ENCODE peak calls at places on chromosomes 13 and 19, in nine cellular contexts. D is lower lobe of right lung; R is ovary; X is neuronal stem cell; N is CD8-positive, alpha-beta T cell; A is ascending aorta; E is brain microvascular endothelial cell; Z is breast epithelium; U is CD4-positive, alpha-beta T cell. B is an unnamed sample.
A peak's percentile ranks its signal among the peaks of the same experiment; 100 is the strongest.

GRCh38 chr19:30135797-30136196 is 193.8 kb downstream of the URI1 start:
- DNase-seq in D (no peak), R (no peak), X (no peak), N (no peak), A (no peak), E (no peak), Z (no peak), U (no peak), B (no peak)

GRCh38 chr13:30792257-30793000 is 57.1 kb downstream of the ALOX5AP start:
- DNase-seq in D (peak; percentile 68), R (peak; percentile 90), X (peak; percentile 43), N (no peak), A (peak; percentile 87), E (peak; percentile 93), Z (peak; percentile 87), U (no peak), B (peak; percentile 85)

GRCh38 chr13:98910501-98910951 is 67.3 kb downstream of the DOCK9 start:
- DNase-seq in D (no peak), R (no peak), X (no peak), N (no peak), A (no peak), E (peak; percentile 80), Z (no peak), U (no peak), B (no peak)

GRCh38 chr13:66665991-66666390 is 564.1 kb downstream of the PCDH9 start:
- DNase-seq in D (no peak), R (no peak), X (peak; percentile 61), N (no peak), A (no peak), E (peak; percentile 98), Z (no peak), U (no peak), B (peak; percentile 12)

GRCh38 chr19:45142016-45142727 is 18.6 kb downstream of the NKPD1 start:
- DNase-seq in D (no peak), R (no peak), X (no peak), N (no peak), A (no peak), E (no peak), Z (no peak), U (no peak), B (no peak)

GRCh38 chr13:92196566-92197256 is 798.3 kb downstream of the GPC5 start:
- DNase-seq in D (no peak), R (no peak), X (no peak), N (no peak), A (no peak), E (peak; percentile 23), Z (no peak), U (no peak), B (no peak)

GRCh38 chr19:57903298-57904174 is 12.9 kb downstream of the ZNF417 start:
- DNase-seq in D (no peak), R (no peak), X (no peak), N (no peak), A (no peak), E (no peak), Z (no peak), U (no peak), B (no peak)

GRCh38 chr13:77535448-77535847 is at the start of gene SCEL:
- DNase-seq in D (no peak), R (no peak), X (no peak), N (no peak), A (no peak), E (no peak), Z (no peak), U (no peak), B (no peak)

GRCh38 chr13:29077051-29077813 is 257.1 kb downstream of the MTUS2 start:
- DNase-seq in D (no peak), R (no peak), X (no peak), N (no peak), A (no peak), E (no peak), Z (no peak), U (no peak), B (no peak)

GRCh38 chr19:23283925-23284324 is 33.7 kb upstream of the ZNF724 start:
- DNase-seq in D (peak; percentile 57), R (no peak), X (no peak), N (peak; percentile 37), A (peak; percentile 73), E (peak; percentile 52), Z (peak; percentile 61), U (peak; percentile 69), B (no peak)
- H3K27ac ChIP-seq in D (no peak overlapping the region), R (no peak overlapping the region), X (no peak overlapping the region), N (no peak overlapping the region), A (no peak overlapping the region), E (no peak overlapping the region), Z (no peak overlapping the region), U (no peak overlapping the region), B (no peak overlapping the region)

GRCh38 chr19:49809987-49810389 is 3.1 kb downstream of the FUZ start:
- DNase-seq in D (no peak), R (peak; percentile 35), X (no peak), N (no peak), A (no peak), E (no peak), Z (no peak), U (no peak), B (no peak)
- H3K27ac ChIP-seq in D (peak overlapping the region; percentile 84), R (peak overlapping the region; percentile 72), X (no peak overlapping the region), N (no peak overlapping the region), A (peak overlapping the region; percentile 77), E (no peak overlapping the region), Z (peak overlapping the region; percentile 92), U (no peak overlapping the region), B (peak overlapping the region; percentile 67)

GRCh38 chr19:47848425-47848824 is 10.6 kb upstream of the TPRX2 start:
- DNase-seq in D (no peak), R (no peak), X (no peak), N (no peak), A (no peak), E (no peak), Z (no peak), U (no peak), B (no peak)
- H3K27ac ChIP-seq in D (no peak overlapping the region), R (no peak overlapping the region), X (peak overlapping the region; percentile 86), N (no peak overlapping the region), A (no peak overlapping the region), E (no peak overlapping the region), Z (no peak overlapping the region), U (no peak overlapping the region), B (no peak overlapping the region)

GRCh38 chr19:39130337-39131254 is 5.0 kb downstream of the PAK4 start:
- DNase-seq in D (no peak), R (no peak), X (no peak), N (no peak), A (no peak), E (no peak), Z (no peak), U (no peak), B (no peak)
- H3K27ac ChIP-seq in D (peak overlapping the region; percentile 74), R (peak overlapping the region; percentile 63), X (no peak overlapping the region), N (no peak overlapping the region), A (peak overlapping the region; percentile 52), E (no peak overlapping the region), Z (peak overlapping the region; percentile 90), U (no peak overlapping the region), B (peak overlapping the region; percentile 17)

GRCh38 chr19:47780215-47780551 is 1.7 kb downstream of the SELENOW start:
- DNase-seq in D (no peak), R (no peak), X (no peak), N (no peak), A (no peak), E (no peak), Z (no peak), U (no peak), B (no peak)
- H3K27ac ChIP-seq in D (peak overlapping the region; percentile 98), R (peak overlapping the region; percentile 88), X (no peak overlapping the region), N (no peak overlapping the region), A (peak overlapping the region; percentile 97), E (no peak overlapping the region), Z (peak overlapping the region; percentile 98), U (no peak overlapping the region), B (peak overlapping the region; percentile 99)

GRCh38 chr13:79403113-79403512 is 2.9 kb downstream of the RBM26 start:
- DNase-seq in D (no peak), R (no peak), X (no peak), N (no peak), A (no peak), E (no peak), Z (no peak), U (no peak), B (no peak)
- H3K27ac ChIP-seq in D (peak overlapping the region; percentile 42), R (no peak overlapping the region), X (no peak overlapping the region), N (no peak overlapping the region), A (no peak overlapping the region), E (no peak overlapping the region), Z (no peak overlapping the region), U (no peak overlapping the region), B (no peak overlapping the region)

GRCh38 chr19:1065606-1066109 is 1.3 kb upstream of the ARHGAP45 start:
- DNase-seq in D (peak; percentile 76), R (no peak), X (no peak), N (no peak), A (no peak), E (no peak), Z (no peak), U (no peak), B (no peak)
- H3K27ac ChIP-seq in D (peak overlapping the region; percentile 81), R (no peak overlapping the region), X (no peak overlapping the region), N (no peak overlapping the region), A (no peak overlapping the region), E (no peak overlapping the region), Z (no peak overlapping the region), U (peak overlapping the region; percentile 98), B (no peak overlapping the region)

DNA sequence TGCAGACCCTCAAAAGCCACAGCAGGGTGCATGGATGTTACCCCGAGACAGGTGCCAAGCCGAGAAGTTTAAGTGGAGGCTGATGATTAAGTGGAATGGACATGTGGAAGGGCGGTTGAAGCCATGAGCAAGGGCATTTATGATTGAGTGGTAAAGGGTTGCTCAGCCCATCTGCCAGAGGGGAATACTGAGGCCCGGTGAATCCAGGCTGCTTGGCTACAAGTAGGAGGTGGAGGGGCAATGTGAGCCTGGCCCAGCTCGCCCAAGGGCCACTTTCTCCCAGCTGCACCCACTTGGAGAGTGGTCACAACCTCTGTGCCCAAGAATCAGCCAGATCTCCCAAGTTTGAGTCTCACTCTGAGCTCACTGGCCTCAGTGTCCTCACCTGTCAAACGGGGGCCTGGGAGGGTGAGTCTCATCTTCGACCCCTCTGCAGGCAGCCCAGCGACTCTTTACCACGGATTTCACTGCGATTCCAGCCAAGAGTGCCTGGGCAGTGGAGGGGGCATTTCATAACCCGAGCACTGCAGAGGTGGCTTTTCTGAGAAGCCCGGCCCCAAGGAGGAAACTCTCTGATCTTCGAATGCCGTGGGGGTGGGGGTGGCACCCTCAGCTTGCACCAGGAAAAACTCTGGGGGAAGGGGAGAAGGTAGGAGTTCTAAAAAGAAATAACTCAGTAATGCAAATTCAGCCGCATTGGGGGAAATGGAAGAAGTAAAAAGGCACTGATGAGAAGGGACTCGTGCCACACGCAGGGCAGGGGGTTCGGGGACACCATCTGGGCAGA is 62.8 kb upstream of the KLF2 start:
- DNase-seq in D (no peak), R (no peak), X (no peak), N (no peak), A (no peak), E (no peak), Z (no peak), U (no peak), B (no peak)
- H3K27ac ChIP-seq in D (peak overlapping the region; percentile 68), R (no peak overlapping the region), X (no peak overlapping the region), N (no peak overlapping the region), A (no peak overlapping the region), E (no peak overlapping the region), Z (no peak overlapping the region), U (no peak overlapping the region), B (no peak overlapping the region)